ENCODE peak calls at places on chromosomes 7 and 10, in six cellular contexts. N is iPS DF 6.9, A is MM.1S, T is body of pancreas, W is adrenal gland, X is tibial nerve. Z is an unnamed sample. For H3K27me3, the result is how much of the 10 kb centered on the place peaks cover.

GRCh38 chr7:137853053-137853452 is 6.3 kb upstream of the DGKI start:
- DNase-seq in N (no peak), A (no peak), X (no peak), W (no peak), T (no peak), Z (no peak)

GRCh38 chr10:34549001-34549400 is 266.1 kb downstream of the PARD3 start:
- DNase-seq in X (no peak), N (no peak), A (no peak), T (no peak), W (no peak), Z (no peak)

GRCh38 chr7:30276203-30276900 is 8.0 kb upstream of the ZNRF2 start:
- DNase-seq in W (peak), N (no peak), A (peak), X (peak), T (peak), Z (no peak)

GRCh38 chr7:138564365-138564764 is 104.3 kb downstream of the TRIM24 start:
- DNase-seq in W (no peak), X (no peak), A (no peak), T (no peak), N (no peak), Z (no peak)

GRCh38 chr7:73844848-73845460 is 2.6 kb upstream of the METTL27 start:
- DNase-seq in A (no peak), T (no peak), W (no peak), N (no peak), X (no peak), Z (no peak)

GRCh38 chr10:111360260-111360925 is 283.6 kb downstream of the ADRA2A start:
- DNase-seq in A (peak), T (peak), W (peak), X (no peak), N (peak), Z (no peak)

GRCh38 chr7:8291742-8292141 is 29.8 kb upstream of the ICA1 start:
- DNase-seq in T (no peak), X (no peak), N (no peak), W (no peak), A (no peak), Z (no peak)

GRCh38 chr7:832292-832967 is at the start of gene SUN1:
- DNase-seq in T (peak), W (peak), N (no peak), X (no peak), A (peak), Z (no peak)

GRCh38 chr10:32144817-32145688 is 88.8 kb upstream of the KIF5B start:
- DNase-seq in N (no peak), A (no peak), T (peak), X (no peak), W (no peak), Z (no peak)

GRCh38 chr10:71319042-71319799 is at the start of gene SLC29A3:
- DNase-seq in N (peak), X (peak), T (peak), A (peak), W (peak), Z (peak)

GRCh38 chr7:19117870-19118608 is 603 bp upstream of the TWIST1 start:
- DNase-seq in W (no peak), T (no peak), N (no peak), A (no peak), X (no peak), Z (no peak)

GRCh38 chr10:29703276-29703675 is 68.5 kb upstream of the SVIL start:
- DNase-seq in A (no peak), N (no peak), W (no peak), X (no peak), T (no peak), Z (no peak)

GRCh38 chr10:86756511-86757109 is at the start of gene BMPR1A:
- DNase-seq in X (peak), T (peak), A (no peak), N (no peak), W (peak), Z (peak)

GRCh38 chr7:135979674-135980660 is 2.8 kb upstream of the MTPN start:
- DNase-seq in W (no peak), X (no peak), T (no peak), A (no peak), N (no peak), Z (no peak)

GRCh38 chr7:38448076-38448475 is 174.6 kb upstream of the TARP start:
- DNase-seq in X (no peak), T (no peak), A (no peak), N (no peak), W (no peak), Z (no peak)

GRCh38 chr10:89185658-89186057 is 21.5 kb downstream of the CH25H start:
- DNase-seq in A (no peak), X (no peak), N (no peak), T (no peak), W (no peak), Z (no peak)

GRCh38 chr7:129376076-129376777 is 58.0 kb upstream of the STRIP2 start:
- DNase-seq in N (no peak), W (no peak), T (peak), A (peak), X (peak), Z (no peak)

GRCh38 chr10:55628260-55628701 is 732.8 kb downstream of the ZWINT start:
- DNase-seq in A (no peak), N (no peak), W (peak), X (no peak), T (no peak), Z (no peak)

GRCh38 chr7:31603076-31603475 is 83.9 kb upstream of the PPP1R17 start:
- DNase-seq in A (no peak), N (no peak), X (no peak), T (no peak), W (no peak), Z (no peak)

GRCh38 chr7:82044497-82045080 is 274.7 kb upstream of the HGF start:
- DNase-seq in T (peak), A (peak), W (peak), X (peak), N (no peak), Z (no peak)

GRCh38 chr7:142809671-142810070 is 38.9 kb downstream of the PRSS2 start:
- DNase-seq in N (no peak), W (no peak), A (peak), X (no peak), T (no peak), Z (no peak)

GRCh38 chr7:46146454-46147255 is 225.6 kb upstream of the IGFBP3 start:
- DNase-seq in W (no peak), N (no peak), X (no peak), T (no peak), A (no peak), Z (no peak)

GRCh38 chr7:128894101-128894440 is 16.4 kb downstream of the KCP start:
- DNase-seq in X (no peak), N (no peak), W (no peak), A (no peak), T (peak), Z (no peak)

GRCh38 chr10:44991571-44991970 is 9.2 kb upstream of the ZNF22 start:
- DNase-seq in A (no peak), W (no peak), N (no peak), T (peak), X (peak), Z (no peak)

GRCh38 chr7:159119851-159120539 is 24.7 kb downstream of the VIPR2 start:
- DNase-seq in A (no peak), X (no peak), T (peak), N (no peak), W (no peak), Z (no peak)

GRCh38 chr10:31353574-31353973 is 34.6 kb downstream of the ZEB1 start:
- DNase-seq in T (no peak), A (no peak), W (no peak), X (no peak), N (no peak), Z (no peak)

GRCh38 chr10:9018844-9019173 is 964.3 kb downstream of the GATA3 start:
- DNase-seq in X (no peak), W (no peak), T (no peak), A (no peak), N (no peak), Z (no peak)

GRCh38 chr10:109956454-109957091 is 33.3 kb upstream of the XPNPEP1 start:
- DNase-seq in T (peak), N (no peak), A (peak), X (no peak), W (no peak), Z (no peak)

GRCh38 chr7:21939136-21939857 is 6.4 kb downstream of the CDCA7L start:
- DNase-seq in T (no peak), X (no peak), W (no peak), N (no peak), A (peak), Z (no peak)

GRCh38 chr10:79936625-79937255 is 12.2 kb downstream of the SFTPD start:
- DNase-seq in N (no peak), T (no peak), W (no peak), A (no peak), X (no peak), Z (no peak)

GRCh38 chr10:74153123-74153522 is 2.1 kb downstream of the ADK start:
- DNase-seq in W (no peak), X (peak), A (no peak), N (no peak), T (no peak), Z (no peak)

GRCh38 chr10:113180401-113181154 is 230.5 kb downstream of the TCF7L2 start:
- DNase-seq in W (no peak), T (no peak), N (no peak), X (no peak), A (no peak), Z (no peak)

GRCh38 chr7:96311967-96312366 is 9.9 kb downstream of the SLC25A13 start:
- DNase-seq in A (no peak), N (no peak), W (peak), T (peak), X (peak), Z (no peak)

GRCh38 chr10:131726967-131727366 is 173.8 kb upstream of the PPP2R2D start:
- DNase-seq in A (no peak), T (no peak), W (no peak), N (no peak), X (no peak), Z (no peak)

GRCh38 chr10:131726460-131726861 is 174.3 kb upstream of the PPP2R2D start:
- DNase-seq in T (peak), A (no peak), X (peak), W (peak), N (no peak), Z (no peak)

GRCh38 chr10:131724891-131725735 is 175.7 kb upstream of the PPP2R2D start:
- DNase-seq in T (peak), X (no peak), N (no peak), W (no peak), A (no peak), Z (no peak)

GRCh38 chr10:131727612-131728011 is 173.2 kb upstream of the PPP2R2D start:
- DNase-seq in W (peak), X (no peak), A (no peak), N (no peak), T (peak), Z (no peak)

GRCh38 chr10:131725736-131726459 is 174.9 kb upstream of the PPP2R2D start:
- DNase-seq in T (no peak), N (no peak), X (no peak), W (no peak), A (no peak), Z (no peak)
- H3K4me3 ChIP-seq in T (no peak), N (no peak), X (peak), W (no peak), A (no peak), Z (peak)

DNA sequence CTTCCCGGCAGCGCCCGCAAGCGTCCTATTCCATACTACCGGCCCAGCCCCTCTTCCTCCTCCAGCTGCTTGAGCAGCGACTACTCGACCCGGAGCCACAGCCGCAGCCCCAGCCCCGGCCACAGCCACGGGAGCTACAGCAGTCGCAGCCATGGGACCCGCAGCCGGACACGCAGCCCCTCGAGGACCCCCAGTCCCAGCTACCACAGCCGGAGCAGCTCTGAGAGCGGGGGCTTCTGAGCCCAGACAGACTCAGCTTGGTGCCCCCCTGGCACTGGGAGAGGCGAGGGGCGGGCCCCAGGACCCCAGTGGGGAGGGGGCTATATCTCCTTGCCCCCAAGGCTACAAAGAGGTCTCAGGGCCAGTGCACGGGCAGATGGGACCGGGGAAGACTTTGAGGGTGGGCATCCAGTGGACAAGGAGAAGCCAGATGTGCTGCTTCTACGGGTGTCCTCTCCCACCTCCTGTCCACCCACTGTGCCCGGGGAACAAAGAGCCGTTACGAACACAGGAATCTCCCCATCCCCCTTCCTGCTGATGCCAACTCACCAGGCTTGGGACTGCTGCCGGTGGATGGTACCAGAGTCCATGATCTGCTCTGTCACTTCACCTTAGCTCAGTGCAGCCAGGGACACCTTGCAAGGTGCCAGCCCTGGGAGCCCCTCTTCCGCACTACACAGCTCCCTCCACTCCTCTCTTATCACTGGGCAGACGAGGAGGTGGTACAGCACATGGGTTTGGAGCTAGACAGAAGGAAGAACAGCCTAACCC is 16.7 kb upstream of the HSPB1 start:
- DNase-seq in N (no peak), X (no peak), W (no peak), A (no peak), T (no peak), Z (no peak)
- H3K27me3 ChIP-seq in N (under half), X (under half), W (under half), A (half or more), T (under half), Z (under half)

DNA sequence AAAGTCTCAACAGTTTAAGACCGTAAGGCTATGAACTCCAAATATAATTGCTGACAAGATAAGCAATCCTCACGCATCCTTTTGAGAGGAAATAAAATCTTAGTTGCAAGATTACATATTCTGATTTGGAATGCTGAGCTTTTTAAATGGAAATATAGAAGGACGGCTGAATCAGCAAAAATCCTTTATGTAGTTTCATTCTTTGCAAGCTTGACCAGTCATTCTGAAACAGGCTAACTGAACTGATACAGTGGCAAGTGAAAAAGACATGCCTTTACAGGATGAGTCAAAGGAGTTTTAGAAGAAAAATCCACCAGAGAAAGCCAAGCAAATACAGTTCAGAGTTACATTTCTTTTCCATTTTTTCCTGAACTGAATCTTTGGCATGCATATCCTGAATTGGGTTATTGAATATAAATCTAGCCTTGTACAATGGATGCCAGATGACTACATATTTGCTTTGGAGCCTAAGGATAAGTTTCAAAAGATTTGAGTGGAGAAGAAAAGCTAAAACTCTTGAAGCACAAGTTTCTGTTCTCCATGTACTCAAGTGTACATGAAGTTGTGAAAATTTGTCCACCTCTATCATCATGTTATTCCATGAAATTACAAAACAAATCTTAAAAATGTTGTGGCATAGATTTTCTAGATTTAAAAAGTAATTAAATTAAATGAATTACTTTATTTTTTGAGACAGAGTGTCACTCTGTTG is 4.4 kb downstream of the VIM start:
- DNase-seq in W (no peak), X (no peak), N (no peak), A (peak), T (no peak), Z (no peak)
- H3K4me3 ChIP-seq in W (no peak), X (peak), N (no peak), A (no peak), T (no peak), Z (peak)

GRCh38 chr10:118246340-118247247 is 95.5 kb downstream of the FAM204A start:
- DNase-seq in T (no peak), X (no peak), W (no peak), N (no peak), A (no peak), Z (no peak)
- H3K27me3 ChIP-seq in T (under half), X (half or more), W (half or more), N (under half), A (under half), Z (under half)

DNA sequence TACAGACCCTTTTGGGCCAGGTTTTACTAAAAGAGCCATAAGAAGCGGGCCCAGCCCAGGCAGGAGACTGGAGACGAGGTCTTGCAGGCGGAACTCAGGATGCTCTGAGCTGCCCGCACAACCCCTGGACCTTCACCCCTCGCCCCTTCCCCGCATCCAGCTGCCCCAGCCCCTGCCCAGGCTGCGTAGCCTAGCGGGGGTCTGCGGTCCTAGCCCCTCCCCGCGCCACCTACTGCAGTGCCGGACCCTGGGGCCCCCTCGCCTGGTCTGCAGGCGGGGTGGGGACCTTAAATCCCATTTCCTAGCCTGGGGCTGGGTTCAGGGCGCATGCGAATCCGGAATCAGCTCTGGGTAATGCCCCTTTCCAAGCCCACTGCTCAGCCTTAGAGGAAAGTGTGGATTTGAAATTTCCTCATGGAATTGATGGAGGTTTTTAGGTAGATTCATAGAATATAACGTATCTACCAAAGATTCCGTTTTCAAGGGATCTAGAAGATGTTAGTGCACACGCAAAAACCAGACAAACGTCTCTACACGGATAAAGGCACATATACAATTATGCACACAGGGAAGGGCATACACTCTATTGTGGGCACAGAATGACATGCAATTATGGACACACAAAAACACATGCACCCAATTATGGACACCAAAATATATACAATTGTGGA is 568 bp upstream of the HOXA3 start:
- DNase-seq in A (no peak), T (no peak), X (no peak), N (no peak), W (peak), Z (no peak)
- H3K4me3 ChIP-seq in A (no peak), T (no peak), X (peak), N (no peak), W (no peak), Z (peak)